ENCODE peak calls at places on chromosomes 1 and 21, in five cellular contexts. Q, X, T, Z and O are unnamed samples.

GRCh38 chr1:10446790-10447422 is 2.9 kb upstream of the CORT start:
- DNase-seq in X (no peak), T (no peak), Q (no peak), Z (no peak), O (no peak)

GRCh38 chr21:42527489-42528158 is 14.0 kb downstream of the SLC37A1 start:
- DNase-seq in X (peak), Q (no peak), T (no peak), Z (no peak), O (peak)

GRCh38 chr21:41477641-41478318 is 30.2 kb downstream of the TMPRSS2 start:
- DNase-seq in T (no peak), Z (no peak), Q (no peak), X (no peak), O (no peak)

GRCh38 chr1:5686195-5686594 is 306.0 kb downstream of the NPHP4 start:
- DNase-seq in X (no peak), Q (no peak), Z (no peak), T (no peak), O (no peak)

GRCh38 chr1:62782197-62782886 is 1.6 kb upstream of the ATG4C start:
- DNase-seq in X (no peak), Q (no peak), Z (peak), T (no peak), O (no peak)

GRCh38 chr1:171741872-171742576 is at the start of gene VAMP4:
- DNase-seq in X (peak), Z (peak), T (no peak), Q (peak), O (peak)

GRCh38 chr1:234621657-234622335 is 11.8 kb upstream of the IRF2BP2 start:
- DNase-seq in Q (no peak), X (no peak), Z (peak), T (no peak), O (no peak)

GRCh38 chr1:23810818-23811420 is 10.4 kb upstream of the GALE start:
- DNase-seq in Z (peak), T (no peak), X (peak), Q (no peak), O (peak)

GRCh38 chr1:44029260-44029910 is 1.9 kb downstream of the SLC6A9 start:
- DNase-seq in Q (no peak), Z (no peak), T (no peak), X (peak), O (peak)

GRCh38 chr1:10338611-10339010 is 60.3 kb upstream of the PGD start:
- DNase-seq in Q (no peak), X (no peak), T (no peak), Z (no peak), O (no peak)

GRCh38 chr1:18972531-18972930 is 16.1 kb upstream of the IFFO2 start:
- DNase-seq in Q (no peak), X (no peak), Z (peak), T (no peak), O (no peak)

GRCh38 chr1:59393211-59394180 is 96.6 kb downstream of the FGGY start:
- DNase-seq in X (no peak), Z (peak), T (no peak), Q (peak), O (no peak)